ENCODE peak calls at places on chromosomes 3 and 15, in five cellular contexts. One of them, this sample, is unnamed.

GRCh38 chr3:188950832-188951489 is 220.8 kb upstream of the TPRG1 start:
- DNase-seq in heart left ventricle: peak
- DNase-seq in KBM-7: no peak
- DNase-seq in AG09319: peak
- DNase-seq in T-helper 17 cell: no peak
- DNase-seq in this sample: peak

GRCh38 chr3:71575433-71575832 is 8.1 kb downstream of the FOXP1 start:
- DNase-seq in AG09319: no peak
- DNase-seq in heart left ventricle: no peak
- DNase-seq in KBM-7: no peak
- DNase-seq in T-helper 17 cell: no peak
- DNase-seq in this sample: no peak

GRCh38 chr15:49421991-49422390 is 1.1 kb upstream of the FGF7 start:
- DNase-seq in AG09319: peak
- DNase-seq in T-helper 17 cell: no peak
- DNase-seq in heart left ventricle: peak
- DNase-seq in KBM-7: peak
- DNase-seq in this sample: peak

GRCh38 chr3:129584631-129585030 is 21.8 kb downstream of the PLXND1 start:
- DNase-seq in KBM-7: no peak
- DNase-seq in T-helper 17 cell: no peak
- DNase-seq in heart left ventricle: no peak
- DNase-seq in AG09319: no peak
- DNase-seq in this sample: no peak

GRCh38 chr3:195616681-195617080 is 32.9 kb upstream of the APOD start:
- DNase-seq in heart left ventricle: no peak
- DNase-seq in AG09319: no peak
- DNase-seq in KBM-7: no peak
- DNase-seq in T-helper 17 cell: no peak
- DNase-seq in this sample: no peak

GRCh38 chr3:126941721-126942270 is 41.1 kb upstream of the PLXNA1 start:
- DNase-seq in T-helper 17 cell: no peak
- DNase-seq in heart left ventricle: no peak
- DNase-seq in AG09319: no peak
- DNase-seq in KBM-7: no peak
- DNase-seq in this sample: no peak

GRCh38 chr3:162492446-162493081 is 996.0 kb downstream of the OTOL1 start:
- DNase-seq in T-helper 17 cell: no peak
- DNase-seq in KBM-7: no peak
- DNase-seq in AG09319: peak
- DNase-seq in heart left ventricle: no peak
- DNase-seq in this sample: peak

GRCh38 chr15:52733078-52733477 is 53.9 kb upstream of the ATOSA start:
- DNase-seq in KBM-7: no peak
- DNase-seq in T-helper 17 cell: no peak
- DNase-seq in heart left ventricle: no peak
- DNase-seq in AG09319: peak
- DNase-seq in this sample: no peak

GRCh38 chr3:131402391-131403039 is 20.9 kb downstream of the NUDT16 start:
- DNase-seq in KBM-7: peak
- DNase-seq in heart left ventricle: no peak
- DNase-seq in T-helper 17 cell: no peak
- DNase-seq in AG09319: no peak
- DNase-seq in this sample: peak

GRCh38 chr15:99104788-99105515 is at the start of gene SYNM:
- DNase-seq in KBM-7: peak
- DNase-seq in T-helper 17 cell: no peak
- DNase-seq in AG09319: no peak
- DNase-seq in heart left ventricle: peak
- DNase-seq in this sample: peak

GRCh38 chr15:25090073-25090733 is 135.4 kb downstream of the SNRPN start:
- DNase-seq in T-helper 17 cell: no peak
- DNase-seq in AG09319: no peak
- DNase-seq in KBM-7: no peak
- DNase-seq in heart left ventricle: no peak
- DNase-seq in this sample: no peak

GRCh38 chr3:125062904-125063618 is 7.3 kb upstream of the HEG1 start:
- DNase-seq in T-helper 17 cell: no peak
- DNase-seq in AG09319: peak
- DNase-seq in heart left ventricle: peak
- DNase-seq in KBM-7: no peak
- DNase-seq in this sample: peak

GRCh38 chr15:57138260-57138895 is 219.9 kb downstream of the TCF12 start:
- DNase-seq in AG09319: no peak
- DNase-seq in heart left ventricle: no peak
- DNase-seq in KBM-7: peak
- DNase-seq in T-helper 17 cell: no peak
- DNase-seq in this sample: peak

GRCh38 chr3:17144665-17144993 is 259.9 kb downstream of the PLCL2 start:
- DNase-seq in heart left ventricle: no peak
- DNase-seq in AG09319: no peak
- DNase-seq in T-helper 17 cell: no peak
- DNase-seq in KBM-7: no peak
- DNase-seq in this sample: no peak

GRCh38 chr15:47870956-47871625 is 153.8 kb downstream of the SEMA6D start:
- DNase-seq in AG09319: no peak
- DNase-seq in T-helper 17 cell: no peak
- DNase-seq in heart left ventricle: no peak
- DNase-seq in KBM-7: no peak
- DNase-seq in this sample: no peak

GRCh38 chr15:84666373-84666772 is 8.4 kb upstream of the NMB start:
- DNase-seq in heart left ventricle: no peak
- DNase-seq in T-helper 17 cell: no peak
- DNase-seq in AG09319: no peak
- DNase-seq in KBM-7: no peak
- DNase-seq in this sample: no peak

GRCh38 chr15:31265090-31265870 is 61.4 kb upstream of the KLF13 start:
- DNase-seq in AG09319: no peak
- DNase-seq in heart left ventricle: no peak
- DNase-seq in KBM-7: no peak
- DNase-seq in T-helper 17 cell: no peak
- DNase-seq in this sample: no peak

GRCh38 chr3:153970047-153970446 is 151.1 kb upstream of the ARHGEF26 start:
- DNase-seq in heart left ventricle: no peak
- DNase-seq in T-helper 17 cell: no peak
- DNase-seq in KBM-7: no peak
- DNase-seq in AG09319: no peak
- DNase-seq in this sample: no peak

GRCh38 chr3:150495563-150496168 is 50.6 kb downstream of the SERP1 start:
- DNase-seq in heart left ventricle: no peak
- DNase-seq in AG09319: peak
- DNase-seq in T-helper 17 cell: no peak
- DNase-seq in KBM-7: peak
- DNase-seq in this sample: peak

GRCh38 chr3:23019596-23020300 is 183.4 kb upstream of the UBE2E2 start:
- DNase-seq in AG09319: no peak
- DNase-seq in T-helper 17 cell: no peak
- DNase-seq in KBM-7: no peak
- DNase-seq in heart left ventricle: no peak
- DNase-seq in this sample: no peak

GRCh38 chr3:191958980-191959671 is 498.2 kb downstream of the PYDC2 start:
- DNase-seq in KBM-7: no peak
- DNase-seq in AG09319: no peak
- DNase-seq in T-helper 17 cell: no peak
- DNase-seq in heart left ventricle: no peak
- DNase-seq in this sample: no peak

GRCh38 chr15:66835558-66835878 is 133.5 kb downstream of the SMAD6 start:
- DNase-seq in heart left ventricle: peak
- DNase-seq in AG09319: no peak
- DNase-seq in KBM-7: no peak
- DNase-seq in T-helper 17 cell: no peak
- DNase-seq in this sample: no peak

GRCh38 chr3:47042231-47042791 is 62.8 kb downstream of the NBEAL2 start:
- DNase-seq in AG09319: no peak
- DNase-seq in T-helper 17 cell: no peak
- DNase-seq in KBM-7: no peak
- DNase-seq in heart left ventricle: no peak
- DNase-seq in this sample: no peak

GRCh38 chr3:56894912-56895431 is 93.2 kb upstream of the ARHGEF3 start:
- DNase-seq in heart left ventricle: no peak
- DNase-seq in T-helper 17 cell: no peak
- DNase-seq in AG09319: no peak
- DNase-seq in KBM-7: peak
- DNase-seq in this sample: no peak

GRCh38 chr3:36075491-36075890 is 304.8 kb upstream of the STAC start:
- DNase-seq in heart left ventricle: no peak
- DNase-seq in AG09319: no peak
- DNase-seq in KBM-7: no peak
- DNase-seq in T-helper 17 cell: no peak
- DNase-seq in this sample: peak

GRCh38 chr15:53758412-53758811 is 1.1 kb downstream of the WDR72 start:
- DNase-seq in KBM-7: no peak
- DNase-seq in heart left ventricle: no peak
- DNase-seq in T-helper 17 cell: no peak
- DNase-seq in AG09319: no peak
- DNase-seq in this sample: no peak

GRCh38 chr15:64877435-64877834 is 34.3 kb upstream of the ANKDD1A start:
- DNase-seq in T-helper 17 cell: no peak
- DNase-seq in heart left ventricle: peak
- DNase-seq in AG09319: no peak
- DNase-seq in KBM-7: peak
- DNase-seq in this sample: peak